ENCODE peak calls at places on chromosomes 3 and 15, in six cellular contexts. One of them, this sample, is unnamed.
A peak's percentile ranks its signal among the peaks of the same experiment; 100 is the strongest.

GRCh38 chr3:111073186-111073585 is 1.6 kb downstream of the NECTIN3 start:
- DNase-seq in breast epithelium: no peak
- DNase-seq in lower lobe of right lung: no peak
- DNase-seq in lung: no peak
- DNase-seq in upper lobe of left lung: no peak
- DNase-seq in SJCRH30: no peak
- DNase-seq in this sample: no peak

GRCh38 chr15:64105113-64105704 is 9.4 kb downstream of the SNX1 start:
- DNase-seq in upper lobe of left lung: no peak
- DNase-seq in lower lobe of right lung: no peak
- DNase-seq in breast epithelium: no peak
- DNase-seq in SJCRH30: no peak
- DNase-seq in lung: peak; percentile 42
- DNase-seq in this sample: no peak

GRCh38 chr3:99355465-99355864 is 282.9 kb upstream of the COL8A1 start:
- DNase-seq in lower lobe of right lung: no peak
- DNase-seq in breast epithelium: no peak
- DNase-seq in lung: no peak
- DNase-seq in SJCRH30: peak; percentile 36
- DNase-seq in upper lobe of left lung: no peak
- DNase-seq in this sample: no peak

GRCh38 chr15:60917469-60918130 is 311.5 kb downstream of the RORA start:
- DNase-seq in SJCRH30: no peak
- DNase-seq in lower lobe of right lung: no peak
- DNase-seq in breast epithelium: no peak
- DNase-seq in lung: peak; percentile 33
- DNase-seq in upper lobe of left lung: no peak
- DNase-seq in this sample: peak; percentile 78

GRCh38 chr3:190286014-190286413 is 36.2 kb downstream of the CLDN1 start:
- DNase-seq in lung: no peak
- DNase-seq in SJCRH30: no peak
- DNase-seq in upper lobe of left lung: no peak
- DNase-seq in lower lobe of right lung: no peak
- DNase-seq in breast epithelium: no peak
- DNase-seq in this sample: no peak

GRCh38 chr3:28103871-28104270 is 137.5 kb upstream of the CMC1 start:
- DNase-seq in SJCRH30: no peak
- DNase-seq in upper lobe of left lung: no peak
- DNase-seq in breast epithelium: no peak
- DNase-seq in lower lobe of right lung: no peak
- DNase-seq in lung: no peak
- DNase-seq in this sample: no peak

GRCh38 chr3:135176881-135177280 is 381.8 kb downstream of the EPHB1 start:
- DNase-seq in breast epithelium: no peak
- DNase-seq in upper lobe of left lung: no peak
- DNase-seq in lung: no peak
- DNase-seq in SJCRH30: no peak
- DNase-seq in lower lobe of right lung: no peak
- DNase-seq in this sample: no peak

GRCh38 chr3:108189477-108189876 is 32.7 kb downstream of the IFT57 start:
- DNase-seq in lower lobe of right lung: no peak
- DNase-seq in upper lobe of left lung: no peak
- DNase-seq in lung: no peak
- DNase-seq in SJCRH30: no peak
- DNase-seq in breast epithelium: no peak
- DNase-seq in this sample: no peak

GRCh38 chr3:49689046-49689886 is at the start of the genes MST1 and RNF123:
- DNase-seq in SJCRH30: peak; percentile 91
- DNase-seq in lung: peak; percentile 89
- DNase-seq in upper lobe of left lung: peak; percentile 99
- DNase-seq in lower lobe of right lung: peak; percentile 92
- DNase-seq in breast epithelium: peak; percentile 61
- DNase-seq in this sample: peak; percentile 86

GRCh38 chr15:89090791-89091666 is 2.8 kb downstream of the ABHD2 start:
- DNase-seq in breast epithelium: peak; percentile 51
- DNase-seq in lower lobe of right lung: peak; percentile 85
- DNase-seq in lung: peak; percentile 68
- DNase-seq in SJCRH30: no peak
- DNase-seq in upper lobe of left lung: no peak
- DNase-seq in this sample: peak; percentile 91
- H3K4me1 ChIP-seq in breast epithelium: no peaks in the 10 kb centered on the region
- H3K4me1 ChIP-seq in lower lobe of right lung: peaks cover 74% of the 10 kb centered on the region
- H3K4me1 ChIP-seq in lung: peaks cover 15% of the 10 kb centered on the region
- H3K4me1 ChIP-seq in SJCRH30: peaks cover 17% of the 10 kb centered on the region
- H3K4me1 ChIP-seq in upper lobe of left lung: peaks cover 47% of the 10 kb centered on the region
- H3K4me1 ChIP-seq in this sample: peaks cover 79% of the 10 kb centered on the region

GRCh38 chr3:71990545-71990944 is 205.6 kb upstream of the PROK2 start:
- DNase-seq in breast epithelium: no peak
- DNase-seq in SJCRH30: no peak
- DNase-seq in lower lobe of right lung: no peak
- DNase-seq in lung: no peak
- DNase-seq in upper lobe of left lung: no peak
- DNase-seq in this sample: no peak
- H3K4me3 ChIP-seq in breast epithelium: no peak overlapping the region
- H3K4me3 ChIP-seq in SJCRH30: no peak overlapping the region
- H3K4me3 ChIP-seq in lower lobe of right lung: no peak overlapping the region
- H3K4me3 ChIP-seq in lung: no peak overlapping the region
- H3K4me3 ChIP-seq in upper lobe of left lung: no peak overlapping the region
- H3K4me3 ChIP-seq in this sample: no peak overlapping the region

GRCh38 chr3:464255-464654 is 267.7 kb downstream of the CHL1 start:
- DNase-seq in lung: no peak
- DNase-seq in breast epithelium: no peak
- DNase-seq in upper lobe of left lung: no peak
- DNase-seq in SJCRH30: no peak
- DNase-seq in lower lobe of right lung: no peak
- DNase-seq in this sample: no peak
- H3K4me1 ChIP-seq in lung: no peaks in the 10 kb centered on the region
- H3K4me1 ChIP-seq in breast epithelium: no peaks in the 10 kb centered on the region
- H3K4me1 ChIP-seq in upper lobe of left lung: no peaks in the 10 kb centered on the region
- H3K4me1 ChIP-seq in SJCRH30: no peaks in the 10 kb centered on the region
- H3K4me1 ChIP-seq in lower lobe of right lung: no peaks in the 10 kb centered on the region
- H3K4me1 ChIP-seq in this sample: no peaks in the 10 kb centered on the region

DNA sequence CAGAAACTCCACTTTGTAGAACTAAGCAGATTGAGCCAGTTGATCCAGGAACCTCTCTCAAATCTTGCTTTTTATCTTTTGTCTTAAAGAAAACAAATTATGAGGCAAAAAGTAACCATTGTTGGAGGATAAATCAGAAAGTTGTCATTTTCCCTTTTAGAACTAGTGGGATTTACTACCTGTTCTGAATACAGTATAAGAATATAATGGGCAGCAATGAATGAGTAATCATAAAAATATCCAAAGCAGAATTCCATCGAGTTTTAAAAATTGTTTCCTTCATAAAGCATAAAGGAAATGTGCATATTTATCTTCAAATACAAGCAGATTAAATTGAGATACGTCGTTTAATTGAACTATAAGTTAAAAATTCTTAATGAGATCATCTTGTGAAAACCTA is 15.9 kb upstream of the ANO10 start:
- DNase-seq in lung: no peak
- DNase-seq in upper lobe of left lung: no peak
- DNase-seq in breast epithelium: no peak
- DNase-seq in lower lobe of right lung: no peak
- DNase-seq in SJCRH30: no peak
- DNase-seq in this sample: no peak
- H3K4me3 ChIP-seq in lung: no peak overlapping the region
- H3K4me3 ChIP-seq in upper lobe of left lung: no peak overlapping the region
- H3K4me3 ChIP-seq in breast epithelium: no peak overlapping the region
- H3K4me3 ChIP-seq in lower lobe of right lung: no peak overlapping the region
- H3K4me3 ChIP-seq in SJCRH30: no peak overlapping the region
- H3K4me3 ChIP-seq in this sample: no peak overlapping the region

GRCh38 chr3:65953301-65953812 is 85.4 kb downstream of the MAGI1 start:
- DNase-seq in upper lobe of left lung: no peak
- DNase-seq in lower lobe of right lung: peak; percentile 86
- DNase-seq in SJCRH30: no peak
- DNase-seq in lung: peak; percentile 91
- DNase-seq in breast epithelium: peak; percentile 92
- DNase-seq in this sample: peak; percentile 64

GRCh38 chr3:65952842-65953241 is 85.9 kb downstream of the MAGI1 start:
- DNase-seq in breast epithelium: no peak
- DNase-seq in lung: no peak
- DNase-seq in SJCRH30: no peak
- DNase-seq in upper lobe of left lung: no peak
- DNase-seq in lower lobe of right lung: no peak
- DNase-seq in this sample: no peak

GRCh38 chr3:65953881-65954733 is 84.6 kb downstream of the MAGI1 start:
- DNase-seq in SJCRH30: no peak
- DNase-seq in breast epithelium: peak; percentile 56
- DNase-seq in lung: peak; percentile 57
- DNase-seq in upper lobe of left lung: peak; percentile 51
- DNase-seq in lower lobe of right lung: peak; percentile 55
- DNase-seq in this sample: no peak

GRCh38 chr3:65950340-65951326 is 88.1 kb downstream of the MAGI1 start:
- DNase-seq in upper lobe of left lung: no peak
- DNase-seq in breast epithelium: no peak
- DNase-seq in lower lobe of right lung: no peak
- DNase-seq in SJCRH30: peak; percentile 13
- DNase-seq in lung: no peak
- DNase-seq in this sample: no peak

DNA sequence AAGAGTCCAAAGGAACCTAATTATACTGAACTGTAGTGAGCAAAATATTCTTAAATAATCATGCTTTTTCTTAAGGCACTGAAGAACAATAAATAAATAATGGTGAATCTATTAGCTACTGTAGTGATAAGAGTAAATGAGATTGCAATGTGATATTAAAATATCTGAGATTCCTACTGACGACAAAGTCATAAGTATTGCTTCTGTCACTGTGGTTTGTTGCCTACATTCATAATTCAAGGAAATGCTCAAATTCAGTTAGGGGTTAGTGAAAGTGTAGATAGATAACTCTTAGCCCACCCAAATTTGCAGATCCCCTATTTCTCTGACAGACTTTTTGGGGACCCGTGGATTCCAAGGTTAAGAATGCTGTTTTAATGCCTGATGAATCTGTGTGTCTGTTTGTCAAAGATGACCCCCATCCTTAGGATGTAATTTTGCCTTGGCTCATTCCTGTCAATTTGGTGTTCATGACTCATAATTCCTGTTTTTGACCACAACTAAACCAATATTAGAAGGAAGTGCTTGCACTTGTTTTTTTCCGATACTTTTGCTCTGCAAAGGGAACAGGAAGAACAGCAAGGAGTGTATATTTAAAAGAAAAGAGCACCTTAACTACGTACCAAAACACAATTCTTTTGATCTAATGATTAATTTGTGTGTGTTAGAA is 86.7 kb downstream of the MAGI1 start:
- DNase-seq in lung: no peak
- DNase-seq in breast epithelium: no peak
- DNase-seq in SJCRH30: no peak
- DNase-seq in upper lobe of left lung: no peak
- DNase-seq in lower lobe of right lung: no peak
- DNase-seq in this sample: no peak
- H3K4me1 ChIP-seq in lung: peaks cover 4% of the 10 kb centered on the region
- H3K4me1 ChIP-seq in breast epithelium: no peaks in the 10 kb centered on the region
- H3K4me1 ChIP-seq in SJCRH30: peaks cover 8% of the 10 kb centered on the region
- H3K4me1 ChIP-seq in upper lobe of left lung: peaks cover 42% of the 10 kb centered on the region
- H3K4me1 ChIP-seq in lower lobe of right lung: peaks cover 67% of the 10 kb centered on the region
- H3K4me1 ChIP-seq in this sample: peaks cover 59% of the 10 kb centered on the region

DNA sequence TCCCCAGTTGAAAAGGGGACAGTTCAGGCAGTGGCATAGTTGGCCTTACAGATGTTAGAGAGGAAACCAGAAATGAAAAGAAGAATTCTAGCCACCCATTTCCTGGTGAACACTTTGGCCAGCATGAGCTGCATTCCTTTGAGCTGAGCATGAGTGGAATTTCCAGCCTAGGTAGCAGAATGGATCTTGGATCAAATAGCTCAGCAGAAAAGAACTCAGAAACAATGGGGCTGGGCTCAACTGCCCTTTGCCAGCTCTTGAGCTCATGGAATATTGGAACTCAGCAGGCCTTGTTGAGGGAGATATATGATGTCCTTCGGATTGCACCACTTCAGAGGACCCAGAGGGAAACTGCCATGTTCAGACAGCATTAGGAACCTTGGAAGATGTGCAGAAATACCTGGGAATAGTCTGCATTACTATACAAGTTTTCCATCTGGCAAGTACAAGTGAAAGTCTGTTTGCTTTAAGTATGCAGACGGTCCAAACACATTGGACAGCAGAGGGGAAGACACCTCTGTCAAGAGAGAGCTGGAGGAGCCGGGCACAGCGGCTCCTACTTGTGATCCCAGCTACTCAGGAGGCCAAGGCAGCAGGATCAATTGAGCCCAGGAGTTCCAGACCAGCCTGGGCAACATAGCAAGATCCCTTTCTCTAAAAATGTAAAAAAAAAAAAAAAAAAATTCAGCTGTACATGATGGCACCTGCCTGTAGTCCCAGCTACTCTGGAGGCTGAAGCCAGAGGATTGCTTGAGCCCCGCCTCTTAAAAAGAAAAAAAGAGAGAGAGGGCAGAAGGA is 3.1 kb upstream of the CDV3 start:
- DNase-seq in upper lobe of left lung: no peak
- DNase-seq in lung: no peak
- DNase-seq in breast epithelium: peak; percentile 68
- DNase-seq in SJCRH30: peak; percentile 25
- DNase-seq in lower lobe of right lung: no peak
- DNase-seq in this sample: peak; percentile 65
- H3K4me3 ChIP-seq in upper lobe of left lung: no peak overlapping the region
- H3K4me3 ChIP-seq in lung: no peak overlapping the region
- H3K4me3 ChIP-seq in breast epithelium: no peak overlapping the region
- H3K4me3 ChIP-seq in SJCRH30: no peak overlapping the region
- H3K4me3 ChIP-seq in lower lobe of right lung: no peak overlapping the region
- H3K4me3 ChIP-seq in this sample: no peak overlapping the region